ENCODE peak calls at places on chromosome 13, in seven cellular contexts. N is activated naive CD4-positive, alpha-beta T cell; T is activated naive CD8-positive, alpha-beta T cell treated with anti-CD3 and anti-CD28 coated beads, Interleukin-2, amount 50 U/mL, for 24 hours; X is ELR; G is HEK293T; H is Right ventricle myocardium superior; K is GF-D8. P is an unnamed sample.

GRCh38 chr13:113448885-113449692 is 4.2 kb downstream of the ADPRHL1 start:
- DNase-seq in N (no peak), T (peak; percentile 55), X (no peak), G (peak; percentile 61), H (no peak), K (no peak), P (peak; percentile 67)

GRCh38 chr13:69619651-69620050 is 488.0 kb upstream of the ATXN8OS start:
- DNase-seq in N (no peak), T (no peak), X (no peak), G (no peak), H (no peak), K (no peak), P (no peak)

GRCh38 chr13:27375686-27376326 is 48.6 kb upstream of the GTF3A start:
- DNase-seq in N (peak; percentile 10), T (peak; percentile 71), X (peak; percentile 73), G (peak; percentile 76), H (no peak), K (no peak), P (peak; percentile 50)

GRCh38 chr13:101417043-101417406 is 717 bp upstream of the NALCN start:
- DNase-seq in N (no peak), T (no peak), X (peak; percentile 78), G (peak; percentile 3), H (no peak), K (no peak), P (no peak)

GRCh38 chr13:49308977-49309408 is 61.3 kb downstream of the CDADC1 start:
- DNase-seq in N (no peak), T (no peak), X (no peak), G (no peak), H (peak; percentile 61), K (no peak), P (peak; percentile 42)

GRCh38 chr13:45370922-45371406 is 30.0 kb upstream of the TPT1 start:
- DNase-seq in N (peak; percentile 18), T (peak; percentile 66), X (peak; percentile 76), G (peak; percentile 59), H (peak; percentile 81), K (no peak), P (peak; percentile 70)

GRCh38 chr13:45258339-45258685 is 57.5 kb upstream of the KCTD4 start:
- DNase-seq in N (no peak), T (no peak), X (no peak), G (no peak), H (no peak), K (no peak), P (no peak)

GRCh38 chr13:83538636-83539035 is 343.6 kb downstream of the SLITRK1 start:
- DNase-seq in N (no peak), T (no peak), X (no peak), G (no peak), H (no peak), K (no peak), P (no peak)

GRCh38 chr13:71879129-71879535 is 12.1 kb upstream of the DACH1 start:
- DNase-seq in N (no peak), T (no peak), X (peak; percentile 58), G (peak; percentile 69), H (no peak), K (peak; percentile 62), P (no peak)

GRCh38 chr13:99327761-99328160 is 20.6 kb upstream of the GPR183 start:
- DNase-seq in N (no peak), T (no peak), X (no peak), G (no peak), H (no peak), K (no peak), P (no peak)

GRCh38 chr13:75359266-75359665 is 122.7 kb downstream of the TBC1D4 start:
- DNase-seq in N (no peak), T (no peak), X (peak; percentile 98), G (no peak), H (no peak), K (no peak), P (no peak)

GRCh38 chr13:24215732-24216131 is 55.2 kb downstream of the SPATA13 start:
- DNase-seq in N (no peak), T (no peak), X (no peak), G (no peak), H (no peak), K (no peak), P (peak; percentile 63)

GRCh38 chr13:99280166-99280565 is 22.0 kb upstream of the GPR18 start:
- DNase-seq in N (no peak), T (no peak), X (peak; percentile 45), G (no peak), H (no peak), K (peak; percentile 49), P (no peak)

GRCh38 chr13:102651392-102651791 is 43.5 kb downstream of the METTL21C start:
- DNase-seq in N (no peak), T (no peak), X (peak; percentile 67), G (no peak), H (no peak), K (no peak), P (no peak)

GRCh38 chr13:29484236-29484635 is 111.3 kb downstream of the SLC7A1 start:
- DNase-seq in N (no peak), T (no peak), X (no peak), G (no peak), H (no peak), K (no peak), P (no peak)

GRCh38 chr13:61013782-61014181 is 401.9 kb downstream of the PCDH20 start:
- DNase-seq in N (no peak), T (no peak), X (no peak), G (no peak), H (no peak), K (no peak), P (no peak)

GRCh38 chr13:25963681-25964080 is 88.1 kb downstream of the SHISA2 start:
- DNase-seq in N (no peak), T (no peak), X (peak; percentile 40), G (no peak), H (no peak), K (no peak), P (no peak)

GRCh38 chr13:26482451-26483197 is 74.9 kb upstream of the WASF3 start:
- DNase-seq in N (peak; percentile 24), T (peak; percentile 70), X (peak; percentile 81), G (peak; percentile 72), H (no peak), K (peak; percentile 32), P (peak; percentile 37)

GRCh38 chr13:77619655-77620054 is 77.8 kb upstream of the SLAIN1 start:
- DNase-seq in N (no peak), T (no peak), X (no peak), G (no peak), H (no peak), K (no peak), P (no peak)

GRCh38 chr13:32911506-32911905 is 104.7 kb upstream of the KL start:
- DNase-seq in N (no peak), T (peak; percentile 9), X (peak; percentile 65), G (peak; percentile 37), H (no peak), K (no peak), P (no peak)

GRCh38 chr13:112242777-112243176 is 133.4 kb upstream of the SPACA7 start:
- DNase-seq in N (no peak), T (no peak), X (no peak), G (no peak), H (no peak), K (no peak), P (no peak)

GRCh38 chr13:45121421-45121820 is 1.1 kb downstream of the GTF2F2 start:
- DNase-seq in N (no peak), T (no peak), X (peak; percentile 58), G (peak; percentile 23), H (no peak), K (no peak), P (no peak)

GRCh38 chr13:23671902-23672301 is 101.7 kb downstream of the TNFRSF19 start:
- DNase-seq in N (no peak), T (no peak), X (peak; percentile 76), G (no peak), H (no peak), K (no peak), P (no peak)

GRCh38 chr13:94251801-94252200 is 227.7 kb downstream of the DCT start:
- DNase-seq in N (no peak), T (no peak), X (no peak), G (peak; percentile 31), H (peak; percentile 42), K (no peak), P (peak; percentile 46)

GRCh38 chr13:33286143-33286542 is 588 bp upstream of the STARD13 start:
- DNase-seq in N (no peak), T (no peak), X (no peak), G (no peak), H (no peak), K (no peak), P (no peak)

GRCh38 chr13:45540864-45541263 is 74.7 kb downstream of the ERICH6B start:
- DNase-seq in N (no peak), T (no peak), X (no peak), G (no peak), H (no peak), K (no peak), P (no peak)

GRCh38 chr13:25034173-25034572 is 61.8 kb upstream of the PABPC3 start:
- DNase-seq in N (no peak), T (no peak), X (no peak), G (no peak), H (no peak), K (no peak), P (no peak)

GRCh38 chr13:44921478-44921877 is 67.8 kb downstream of the NUFIP1 start:
- DNase-seq in N (no peak), T (no peak), X (no peak), G (no peak), H (no peak), K (no peak), P (no peak)

GRCh38 chr13:100163375-100163774 is 74.5 kb downstream of the PCCA start:
- DNase-seq in N (no peak), T (no peak), X (no peak), G (no peak), H (no peak), K (no peak), P (no peak)